ENCODE peak calls at places on chromosomes 5 and 9, in five cellular contexts. One of them, this sample, is unnamed.
A peak's percentile ranks its signal among the peaks of the same experiment; 100 is the strongest.

GRCh38 chr5:72244862-72245371 is 75.1 kb downstream of the MRPS27 start:
- DNase-seq in RPMI8226: peak; percentile 51
- DNase-seq in mesenchymal stem cell: peak; percentile 65
- DNase-seq in sciatic nerve: no peak
- DNase-seq in T-cell: no peak
- DNase-seq in this sample: peak; percentile 28

GRCh38 chr9:86800681-86801080 is 146.6 kb downstream of the GAS1 start:
- DNase-seq in mesenchymal stem cell: no peak
- DNase-seq in T-cell: no peak
- DNase-seq in RPMI8226: no peak
- DNase-seq in sciatic nerve: no peak
- DNase-seq in this sample: no peak

GRCh38 chr9:101421653-101422065 is 13.9 kb downstream of the ALDOB start:
- DNase-seq in sciatic nerve: no peak
- DNase-seq in T-cell: no peak
- DNase-seq in mesenchymal stem cell: no peak
- DNase-seq in RPMI8226: peak; percentile 23
- DNase-seq in this sample: no peak

GRCh38 chr5:170216262-170216864 is 16.4 kb upstream of the C5orf58 start:
- DNase-seq in mesenchymal stem cell: peak; percentile 68
- DNase-seq in T-cell: no peak
- DNase-seq in sciatic nerve: no peak
- DNase-seq in RPMI8226: peak; percentile 42
- DNase-seq in this sample: peak; percentile 43

GRCh38 chr5:153960269-153961215 is 78.2 kb downstream of the FAM114A2 start:
- DNase-seq in RPMI8226: no peak
- DNase-seq in sciatic nerve: no peak
- DNase-seq in T-cell: peak; percentile 51
- DNase-seq in mesenchymal stem cell: peak; percentile 27
- DNase-seq in this sample: no peak

GRCh38 chr9:121281614-121282291 is 13.8 kb downstream of the GSN start:
- DNase-seq in RPMI8226: peak; percentile 89
- DNase-seq in mesenchymal stem cell: no peak
- DNase-seq in T-cell: no peak
- DNase-seq in sciatic nerve: peak; percentile 82
- DNase-seq in this sample: no peak

GRCh38 chr9:126363847-126364671 is 37.4 kb downstream of the MVB12B start:
- DNase-seq in RPMI8226: no peak
- DNase-seq in T-cell: no peak
- DNase-seq in mesenchymal stem cell: peak; percentile 2
- DNase-seq in sciatic nerve: no peak
- DNase-seq in this sample: no peak

GRCh38 chr5:37715361-37715760 is 124.5 kb downstream of the GDNF start:
- DNase-seq in RPMI8226: no peak
- DNase-seq in sciatic nerve: no peak
- DNase-seq in T-cell: no peak
- DNase-seq in mesenchymal stem cell: no peak
- DNase-seq in this sample: no peak

GRCh38 chr5:60546157-60546556 is 153.8 kb downstream of the DEPDC1B start:
- DNase-seq in T-cell: no peak
- DNase-seq in RPMI8226: no peak
- DNase-seq in sciatic nerve: no peak
- DNase-seq in mesenchymal stem cell: peak; percentile 24
- DNase-seq in this sample: no peak

GRCh38 chr5:75457691-75458090 is 53.7 kb downstream of the CERT1 start:
- DNase-seq in RPMI8226: no peak
- DNase-seq in sciatic nerve: no peak
- DNase-seq in mesenchymal stem cell: no peak
- DNase-seq in T-cell: no peak
- DNase-seq in this sample: no peak

GRCh38 chr9:13282998-13283397 is 3.5 kb upstream of the MPDZ start:
- DNase-seq in T-cell: no peak
- DNase-seq in sciatic nerve: no peak
- DNase-seq in RPMI8226: no peak
- DNase-seq in mesenchymal stem cell: no peak
- DNase-seq in this sample: no peak

GRCh38 chr5:14090290-14090689 is 52.9 kb upstream of the TRIO start:
- DNase-seq in T-cell: no peak
- DNase-seq in sciatic nerve: no peak
- DNase-seq in mesenchymal stem cell: no peak
- DNase-seq in RPMI8226: no peak
- DNase-seq in this sample: no peak

GRCh38 chr9:99019523-99020331 is 76.0 kb downstream of the COL15A1 start:
- DNase-seq in T-cell: no peak
- DNase-seq in RPMI8226: no peak
- DNase-seq in sciatic nerve: no peak
- DNase-seq in mesenchymal stem cell: peak; percentile 98
- DNase-seq in this sample: no peak

GRCh38 chr9:22084336-22085035 is 75.4 kb upstream of the CDKN2B start:
- DNase-seq in RPMI8226: no peak
- DNase-seq in sciatic nerve: no peak
- DNase-seq in T-cell: no peak
- DNase-seq in mesenchymal stem cell: peak; percentile 90
- DNase-seq in this sample: peak; percentile 24

GRCh38 chr5:173612948-173613347 is 3.5 kb downstream of the BOD1 start:
- DNase-seq in T-cell: no peak
- DNase-seq in RPMI8226: no peak
- DNase-seq in sciatic nerve: no peak
- DNase-seq in mesenchymal stem cell: peak; percentile 35
- DNase-seq in this sample: peak; percentile 21

GRCh38 chr5:140246378-140247122 is 56.4 kb downstream of the PFDN1 start:
- DNase-seq in RPMI8226: no peak
- DNase-seq in T-cell: no peak
- DNase-seq in mesenchymal stem cell: peak; percentile 94
- DNase-seq in sciatic nerve: no peak
- DNase-seq in this sample: no peak

GRCh38 chr9:121997791-121998190 is 95.3 kb downstream of the TTLL11 start:
- DNase-seq in mesenchymal stem cell: peak; percentile 28
- DNase-seq in T-cell: no peak
- DNase-seq in RPMI8226: no peak
- DNase-seq in sciatic nerve: no peak
- DNase-seq in this sample: no peak

GRCh38 chr5:168943999-168944398 is 356.9 kb downstream of the SLIT3 start:
- DNase-seq in RPMI8226: no peak
- DNase-seq in mesenchymal stem cell: no peak
- DNase-seq in T-cell: no peak
- DNase-seq in sciatic nerve: no peak
- DNase-seq in this sample: no peak

GRCh38 chr5:19018822-19019221 is 969.2 kb downstream of the CDH18 start:
- DNase-seq in RPMI8226: peak; percentile 15
- DNase-seq in T-cell: no peak
- DNase-seq in sciatic nerve: no peak
- DNase-seq in mesenchymal stem cell: no peak
- DNase-seq in this sample: no peak

GRCh38 chr5:58751222-58751621 is 168.3 kb downstream of the RAB3C start:
- DNase-seq in sciatic nerve: no peak
- DNase-seq in RPMI8226: no peak
- DNase-seq in T-cell: no peak
- DNase-seq in mesenchymal stem cell: peak; percentile 62
- DNase-seq in this sample: peak; percentile 48

GRCh38 chr9:116279230-116279629 is 125.6 kb downstream of the PAPPA start:
- DNase-seq in mesenchymal stem cell: peak; percentile 80
- DNase-seq in RPMI8226: no peak
- DNase-seq in sciatic nerve: no peak
- DNase-seq in T-cell: no peak
- DNase-seq in this sample: no peak

GRCh38 chr5:133252133-133252480 is 200.3 kb downstream of the HSPA4 start:
- DNase-seq in sciatic nerve: no peak
- DNase-seq in T-cell: no peak
- DNase-seq in mesenchymal stem cell: no peak
- DNase-seq in RPMI8226: no peak
- DNase-seq in this sample: no peak